ENCODE peak calls at places on chromosomes 13 and 19, in seven cellular contexts. S is fibroblast of lung, C is neural progenitor cell, V is H1, H is GM23338, L is HepG2, N is GM23248. I is an unnamed sample.

GRCh38 chr13:57595775-57596174 is 35.8 kb upstream of the PCDH17 start:
- DNase-seq in S (no peak), C (no peak), V (no peak), H (no peak), L (no peak), N (no peak), I (no peak)

GRCh38 chr19:42553292-42554045 is 25.2 kb upstream of the CEACAM1 start:
- DNase-seq in S (peak; percentile 79), C (no peak), V (no peak), H (no peak), L (peak; percentile 40), N (peak; percentile 85), I (no peak)

GRCh38 chr19:47391510-47392223 is 27.7 kb downstream of the MEIS3 start:
- DNase-seq in S (peak; percentile 46), C (peak; percentile 78), V (peak; percentile 97), H (peak; percentile 98), L (peak; percentile 58), N (peak; percentile 76), I (peak; percentile 77)

GRCh38 chr13:33260168-33261098 is 25.1 kb downstream of the STARD13 start:
- DNase-seq in S (no peak), C (no peak), V (no peak), H (no peak), L (peak; percentile 99), N (peak; percentile 29), I (peak; percentile 58)

GRCh38 chr13:42534785-42535184 is 39.2 kb upstream of the TNFSF11 start:
- DNase-seq in S (no peak), C (no peak), V (no peak), H (no peak), L (no peak), N (no peak), I (no peak)

GRCh38 chr13:65336916-65337315 is 1893.2 kb downstream of the PCDH9 start:
- DNase-seq in S (peak; percentile 73), C (no peak), V (no peak), H (no peak), L (no peak), N (no peak), I (peak; percentile 14)

GRCh38 chr19:38850976-38851621 is 1.3 kb upstream of the HNRNPL start:
- DNase-seq in S (no peak), C (peak; percentile 80), V (peak; percentile 69), H (peak; percentile 65), L (no peak), N (peak; percentile 40), I (peak; percentile 49)

GRCh38 chr19:17069249-17069648 is 6.0 kb downstream of the HAUS8 start:
- DNase-seq in S (no peak), C (no peak), V (no peak), H (peak; percentile 73), L (no peak), N (no peak), I (no peak)

GRCh38 chr19:13428352-13428751 is 77.9 kb downstream of the CACNA1A start:
- DNase-seq in S (peak; percentile 18), C (no peak), V (peak; percentile 54), H (peak; percentile 73), L (no peak), N (peak; percentile 46), I (peak; percentile 35)

GRCh38 chr13:105464249-105464648 is 1071.2 kb downstream of the EFNB2 start:
- DNase-seq in S (peak; percentile 68), C (no peak), V (no peak), H (no peak), L (no peak), N (no peak), I (no peak)

GRCh38 chr13:27952931-27953670 is 16.0 kb downstream of the CDX2 start:
- DNase-seq in S (no peak), C (peak; percentile 36), V (no peak), H (no peak), L (peak; percentile 15), N (no peak), I (no peak)

GRCh38 chr13:27955192-27955591 is 13.9 kb downstream of the CDX2 start:
- DNase-seq in S (no peak), C (no peak), V (no peak), H (no peak), L (no peak), N (no peak), I (no peak)

GRCh38 chr13:27956576-27957300 is 12.4 kb downstream of the CDX2 start:
- DNase-seq in S (no peak), C (no peak), V (no peak), H (no peak), L (no peak), N (no peak), I (no peak)

GRCh38 chr13:27953671-27954405 is 15.3 kb downstream of the CDX2 start:
- DNase-seq in S (peak; percentile 47), C (peak; percentile 95), V (peak; percentile 95), H (peak; percentile 92), L (peak; percentile 19), N (peak; percentile 87), I (peak; percentile 85)

GRCh38 chr13:27954406-27954851 is 14.7 kb downstream of the CDX2 start:
- DNase-seq in S (peak; percentile 26), C (peak; percentile 71), V (peak; percentile 75), H (peak; percentile 75), L (no peak), N (peak; percentile 51), I (no peak)
- TF ChIP-seq EZH2 in S (no peak), C (peak; percentile 96), V (peak; percentile 81), H (peak; percentile 52), L (no peak), N (no peak), I (peak; percentile 69)

DNA sequence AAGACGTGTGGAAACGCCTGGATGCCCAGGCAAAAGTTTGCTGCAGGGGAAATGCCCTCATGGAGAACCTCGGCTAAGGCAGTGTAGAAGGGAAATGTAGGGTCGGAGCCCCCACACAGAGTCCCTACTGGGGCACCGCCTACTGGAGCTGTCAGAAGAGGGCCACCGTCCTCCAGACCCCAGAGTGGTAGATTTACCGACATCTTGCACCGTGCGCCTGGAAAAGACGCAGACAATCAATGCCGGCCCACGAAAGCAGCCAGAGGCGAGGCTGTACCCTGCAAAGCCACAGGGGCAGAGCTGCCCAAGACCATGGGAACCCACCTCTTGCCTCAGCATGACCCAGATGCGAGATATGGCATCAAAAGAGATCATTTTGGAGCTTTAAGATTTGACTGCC is 7.0 kb upstream of the EDNRB start:
- DNase-seq in S (no peak), C (no peak), V (no peak), H (no peak), L (no peak), N (no peak), I (no peak)
- H3K4me3 ChIP-seq in S (no peak overlapping the region), C (no peak overlapping the region), V (no peak overlapping the region), H (no peak overlapping the region), L (no peak overlapping the region), N (no peak overlapping the region), I (no peak overlapping the region)

GRCh38 chr13:84542348-84542747 is 660.1 kb upstream of the SLITRK1 start:
- DNase-seq in S (no peak), C (no peak), V (no peak), H (no peak), L (no peak), N (no peak), I (no peak)

GRCh38 chr13:84543976-84544375 is 661.7 kb upstream of the SLITRK1 start:
- DNase-seq in S (no peak), C (no peak), V (no peak), H (no peak), L (no peak), N (no peak), I (no peak)
- H3K4me1 ChIP-seq in S (no peaks in the 10 kb centered on the region), C (no peaks in the 10 kb centered on the region), V (no peaks in the 10 kb centered on the region), H (no peaks in the 10 kb centered on the region), L (no peaks in the 10 kb centered on the region), N (no peaks in the 10 kb centered on the region), I (no peaks in the 10 kb centered on the region)

GRCh38 chr13:61852116-61852515 is 436.5 kb upstream of the PCDH20 start:
- DNase-seq in S (no peak), C (no peak), V (no peak), H (no peak), L (no peak), N (no peak), I (no peak)

DNA sequence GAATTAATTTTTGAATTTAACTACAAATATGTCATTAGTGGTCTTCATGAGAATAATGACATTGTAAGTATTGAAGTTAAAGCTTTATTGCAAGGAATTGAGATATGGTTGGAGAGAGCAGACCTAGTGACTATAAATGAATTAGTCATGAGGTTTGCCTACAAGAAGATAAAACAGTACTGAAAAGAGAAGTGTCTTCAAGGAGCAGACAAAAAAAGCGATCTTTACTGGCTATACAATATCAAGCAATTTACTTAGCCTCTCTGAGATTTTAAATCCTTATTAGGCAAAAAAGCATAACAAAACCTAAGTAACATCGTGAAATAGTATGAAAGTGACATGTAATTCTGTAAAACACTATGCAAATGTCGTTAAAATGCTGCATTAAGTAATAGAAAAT is 435.1 kb upstream of the PCDH20 start:
- DNase-seq in S (no peak), C (no peak), V (no peak), H (no peak), L (no peak), N (no peak), I (no peak)
- TF ChIP-seq EZH2 in S (no peak), C (no peak), V (no peak), H (no peak), L (no peak), N (no peak), I (no peak)

DNA sequence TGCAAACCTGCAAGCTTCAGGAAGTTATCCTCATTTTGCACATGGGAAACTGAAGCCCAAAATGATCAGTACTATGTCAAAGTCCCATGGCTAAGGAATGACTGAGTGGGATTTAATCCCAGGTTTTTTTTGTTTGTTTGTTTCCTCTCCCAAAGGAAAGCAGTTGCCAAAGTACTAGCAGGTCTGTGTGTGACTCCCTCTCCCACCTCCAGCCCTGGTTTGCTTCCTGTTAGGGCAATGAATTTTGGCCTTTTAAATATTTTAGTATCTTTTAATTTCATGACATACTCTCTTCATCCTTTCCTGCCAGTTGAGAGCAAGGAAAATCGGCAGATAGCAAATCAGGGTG is 134.1 kb upstream of the RNF113B start:
- DNase-seq in S (no peak), C (no peak), V (no peak), H (no peak), L (no peak), N (no peak), I (no peak)
- H3K4me3 ChIP-seq in S (no peak overlapping the region), C (no peak overlapping the region), V (no peak overlapping the region), H (no peak overlapping the region), L (no peak overlapping the region), N (no peak overlapping the region), I (no peak overlapping the region)

GRCh38 chr13:97275265-97275664 is 53.1 kb downstream of the MBNL2 start:
- DNase-seq in S (peak; percentile 89), C (no peak), V (no peak), H (no peak), L (peak; percentile 57), N (peak; percentile 92), I (peak; percentile 62)

GRCh38 chr13:97278395-97279078 is 56.4 kb downstream of the MBNL2 start:
- DNase-seq in S (peak; percentile 58), C (no peak), V (no peak), H (no peak), L (no peak), N (peak; percentile 81), I (no peak)

GRCh38 chr13:97275775-97276501 is 53.8 kb downstream of the MBNL2 start:
- DNase-seq in S (no peak), C (no peak), V (no peak), H (no peak), L (no peak), N (peak; percentile 52), I (no peak)

GRCh38 chr13:97274782-97275252 is 52.7 kb downstream of the MBNL2 start:
- DNase-seq in S (peak; percentile 89), C (no peak), V (no peak), H (no peak), L (peak; percentile 93), N (peak; percentile 84), I (peak; percentile 42)

GRCh38 chr13:97276862-97277269 is 54.7 kb downstream of the MBNL2 start:
- DNase-seq in S (peak; percentile 68), C (no peak), V (no peak), H (no peak), L (no peak), N (peak; percentile 64), I (no peak)
- H3K4me1 ChIP-seq in S (peaks cover 21% of the 10 kb centered on the region), C (no peaks in the 10 kb centered on the region), V (no peaks in the 10 kb centered on the region), H (no peaks in the 10 kb centered on the region), L (peaks cover 99% of the 10 kb centered on the region), N (peaks cover 88% of the 10 kb centered on the region), I (peaks cover 31% of the 10 kb centered on the region)